ENCODE peak calls at places on chromosomes 2 and 18, in seven cellular contexts. One of them, this sample, is unnamed.

GRCh38 chr2:48530033-48530804 is at the start of gene STON1:
- DNase-seq in LNCaP clone FGC: no peak
- DNase-seq in NAMALWA: no peak
- DNase-seq in NCI-H2171 treated with DMSO at 0.1 percent for 48 hours: no peak
- DNase-seq in left lung: peak; percentile 72
- DNase-seq in A172: peak; percentile 29
- DNase-seq in kidney epithelial cell: no peak
- DNase-seq in this sample: peak; percentile 18

GRCh38 chr2:207881902-207882301 is 112.2 kb upstream of the FZD5 start:
- DNase-seq in LNCaP clone FGC: no peak
- DNase-seq in NAMALWA: no peak
- DNase-seq in NCI-H2171 treated with DMSO at 0.1 percent for 48 hours: no peak
- DNase-seq in left lung: no peak
- DNase-seq in A172: no peak
- DNase-seq in kidney epithelial cell: no peak
- DNase-seq in this sample: no peak

GRCh38 chr2:241563031-241563507 is 4.5 kb downstream of the BOK start:
- DNase-seq in LNCaP clone FGC: no peak
- DNase-seq in NAMALWA: no peak
- DNase-seq in NCI-H2171 treated with DMSO at 0.1 percent for 48 hours: no peak
- DNase-seq in left lung: peak; percentile 31
- DNase-seq in A172: no peak
- DNase-seq in kidney epithelial cell: no peak
- DNase-seq in this sample: no peak

GRCh38 chr2:154694881-154695280 is 3.6 kb upstream of the KCNJ3 start:
- DNase-seq in LNCaP clone FGC: no peak
- DNase-seq in NAMALWA: no peak
- DNase-seq in NCI-H2171 treated with DMSO at 0.1 percent for 48 hours: no peak
- DNase-seq in left lung: no peak
- DNase-seq in A172: no peak
- DNase-seq in kidney epithelial cell: no peak
- DNase-seq in this sample: no peak

GRCh38 chr2:189885368-189885767 is 101.1 kb downstream of the PMS1 start:
- DNase-seq in LNCaP clone FGC: no peak
- DNase-seq in NAMALWA: no peak
- DNase-seq in NCI-H2171 treated with DMSO at 0.1 percent for 48 hours: no peak
- DNase-seq in left lung: no peak
- DNase-seq in A172: no peak
- DNase-seq in kidney epithelial cell: no peak
- DNase-seq in this sample: no peak

GRCh38 chr18:79552696-79553095 is 126.9 kb upstream of the CTDP1 start:
- DNase-seq in LNCaP clone FGC: no peak
- DNase-seq in NAMALWA: no peak
- DNase-seq in NCI-H2171 treated with DMSO at 0.1 percent for 48 hours: no peak
- DNase-seq in left lung: peak; percentile 31
- DNase-seq in A172: no peak
- DNase-seq in kidney epithelial cell: no peak
- DNase-seq in this sample: no peak

GRCh38 chr2:34498561-34498960 is 899.5 kb upstream of the FAM98A start:
- DNase-seq in LNCaP clone FGC: no peak
- DNase-seq in NAMALWA: no peak
- DNase-seq in NCI-H2171 treated with DMSO at 0.1 percent for 48 hours: no peak
- DNase-seq in left lung: no peak
- DNase-seq in A172: no peak
- DNase-seq in kidney epithelial cell: peak; percentile 37
- DNase-seq in this sample: no peak

GRCh38 chr2:177396630-177397460 is 4.3 kb downstream of the AGPS start:
- DNase-seq in LNCaP clone FGC: no peak
- DNase-seq in NAMALWA: no peak
- DNase-seq in NCI-H2171 treated with DMSO at 0.1 percent for 48 hours: peak; percentile 76
- DNase-seq in left lung: no peak
- DNase-seq in A172: peak; percentile 92
- DNase-seq in kidney epithelial cell: peak; percentile 67
- DNase-seq in this sample: no peak

GRCh38 chr18:58438984-58439311 is 189.9 kb downstream of the ALPK2 start:
- DNase-seq in LNCaP clone FGC: no peak
- DNase-seq in NAMALWA: no peak
- DNase-seq in NCI-H2171 treated with DMSO at 0.1 percent for 48 hours: no peak
- DNase-seq in left lung: no peak
- DNase-seq in A172: no peak
- DNase-seq in kidney epithelial cell: no peak
- DNase-seq in this sample: no peak

GRCh38 chr2:148906136-148906535 is 31.1 kb downstream of the KIF5C start:
- DNase-seq in LNCaP clone FGC: no peak
- DNase-seq in NAMALWA: no peak
- DNase-seq in NCI-H2171 treated with DMSO at 0.1 percent for 48 hours: no peak
- DNase-seq in left lung: no peak
- DNase-seq in A172: peak; percentile 29
- DNase-seq in kidney epithelial cell: no peak
- DNase-seq in this sample: no peak